ENCODE peak calls at places on chromosomes 2 and 18, in five cellular contexts. Q, J, X, E and K are unnamed samples.

GRCh38 chr18:46485675-46486200 is 171.3 kb downstream of the LOXHD1 start:
- DNase-seq in Q (no peak), J (no peak), X (no peak), E (no peak), K (no peak)

GRCh38 chr2:176177580-176178270 is 10.7 kb upstream of the HOXD1 start:
- DNase-seq in Q (no peak), J (no peak), X (no peak), E (no peak), K (no peak)

GRCh38 chr2:48508461-48509124 is 21.4 kb upstream of the STON1 start:
- DNase-seq in Q (peak; percentile 94), J (peak; percentile 96), X (no peak), E (peak; percentile 80), K (peak; percentile 86)

GRCh38 chr2:6590442-6590841 is 275.3 kb downstream of the CMPK2 start:
- DNase-seq in Q (no peak), J (no peak), X (no peak), E (no peak), K (no peak)

GRCh38 chr2:88626171-88627054 is 851 bp downstream of the EIF2AK3 start:
- DNase-seq in Q (no peak), J (no peak), X (no peak), E (no peak), K (no peak)

GRCh38 chr2:234632527-234633391 is 135.9 kb upstream of the ARL4C start:
- DNase-seq in Q (peak; percentile 100), J (peak; percentile 93), X (peak; percentile 32), E (peak; percentile 98), K (peak; percentile 62)

GRCh38 chr2:1721706-1722483 is 22.4 kb downstream of the PXDN start:
- DNase-seq in Q (peak; percentile 80), J (peak; percentile 89), X (peak; percentile 88), E (peak; percentile 93), K (peak; percentile 90)

GRCh38 chr18:13165636-13166423 is 52.7 kb upstream of the LDLRAD4 start:
- DNase-seq in Q (no peak), J (no peak), X (no peak), E (no peak), K (no peak)

GRCh38 chr18:48819781-48820482 is 130.8 kb downstream of the SMAD7 start:
- DNase-seq in Q (no peak), J (no peak), X (no peak), E (no peak), K (no peak)

GRCh38 chr18:45110577-45111506 is 430.2 kb downstream of the SETBP1 start:
- DNase-seq in Q (no peak), J (no peak), X (no peak), E (no peak), K (peak; percentile 8)

GRCh38 chr2:235468978-235469694 is 24.7 kb upstream of the AGAP1 start:
- DNase-seq in Q (peak; percentile 72), J (peak; percentile 49), X (peak; percentile 67), E (peak; percentile 88), K (peak; percentile 80)

GRCh38 chr2:241772063-241772499 is 4.5 kb upstream of the GAL3ST2 start:
- DNase-seq in Q (no peak), J (no peak), X (no peak), E (no peak), K (no peak)

GRCh38 chr2:132439703-132440398 is 23.2 kb downstream of the GPR39 start:
- DNase-seq in Q (no peak), J (no peak), X (no peak), E (peak; percentile 71), K (peak; percentile 32)

GRCh38 chr2:26696352-26696816 is 3.9 kb downstream of the KCNK3 start:
- DNase-seq in Q (no peak), J (peak; percentile 75), X (peak; percentile 98), E (peak; percentile 44), K (peak; percentile 46)

GRCh38 chr2:195304310-195304709 is 352.7 kb upstream of the SLC39A10 start:
- DNase-seq in Q (peak; percentile 17), J (peak; percentile 30), X (no peak), E (peak; percentile 64), K (peak; percentile 19)

GRCh38 chr2:62137431-62137830 is 58.5 kb upstream of the B3GNT2 start:
- DNase-seq in Q (peak; percentile 63), J (peak; percentile 66), X (no peak), E (peak; percentile 19), K (no peak)

GRCh38 chr2:203782262-203782976 is 76.0 kb downstream of the CD28 start:
- DNase-seq in Q (peak; percentile 67), J (peak; percentile 95), X (no peak), E (peak; percentile 98), K (peak; percentile 97)

GRCh38 chr2:79935771-79936657 is 368.5 kb downstream of the LRRTM1 start:
- DNase-seq in Q (peak; percentile 67), J (peak; percentile 74), X (no peak), E (peak; percentile 74), K (peak; percentile 74)

GRCh38 chr2:128423788-128424165 is 105.1 kb upstream of the HS6ST1 start:
- DNase-seq in Q (no peak), J (no peak), X (no peak), E (no peak), K (no peak)

GRCh38 chr18:56789004-56789888 is 138.1 kb downstream of the WDR7 start:
- DNase-seq in Q (peak; percentile 21), J (peak; percentile 38), X (no peak), E (peak; percentile 70), K (peak; percentile 69)

GRCh38 chr18:21315741-21316187 is 73.7 kb downstream of the GREB1L start:
- DNase-seq in Q (no peak), J (peak; percentile 87), X (no peak), E (no peak), K (no peak)

GRCh38 chr18:58241877-58242276 is 197.9 kb downstream of the NEDD4L start:
- DNase-seq in Q (peak; percentile 47), J (peak; percentile 70), X (no peak), E (peak; percentile 81), K (peak; percentile 74)

GRCh38 chr2:81481242-81481993 is 1176.9 kb upstream of the LRRTM1 start:
- DNase-seq in Q (peak; percentile 80), J (no peak), X (no peak), E (no peak), K (no peak)

GRCh38 chr18:68928762-68929675 is 131.1 kb downstream of the CCDC102B start:
- DNase-seq in Q (no peak), J (no peak), X (no peak), E (no peak), K (no peak)

GRCh38 chr2:216936954-216937357 is 77.1 kb upstream of the TNP1 start:
- DNase-seq in Q (peak; percentile 11), J (peak; percentile 60), X (no peak), E (no peak), K (no peak)

GRCh38 chr2:138503087-138503442 is 1.5 kb downstream of the SPOPL start:
- DNase-seq in Q (no peak), J (peak; percentile 35), X (no peak), E (peak; percentile 11), K (no peak)

GRCh38 chr2:43125090-43125998 is 101.1 kb downstream of the ZFP36L2 start:
- DNase-seq in Q (no peak), J (no peak), X (no peak), E (no peak), K (no peak)

GRCh38 chr18:75854174-75854573 is 426.7 kb upstream of the SMIM21 start:
- DNase-seq in Q (no peak), J (no peak), X (no peak), E (no peak), K (no peak)

GRCh38 chr2:74077636-74078035 is 70.1 kb downstream of the BOLA3 start:
- DNase-seq in Q (peak; percentile 11), J (no peak), X (no peak), E (peak; percentile 23), K (no peak)

GRCh38 chr2:216327447-216327846 is 44.8 kb downstream of the MARCHF4 start:
- DNase-seq in Q (no peak), J (peak; percentile 21), X (no peak), E (no peak), K (no peak)

GRCh38 chr2:125643585-125643984 is 1012.4 kb upstream of the GYPC start:
- DNase-seq in Q (no peak), J (no peak), X (no peak), E (no peak), K (no peak)

GRCh38 chr2:239402666-239403065 is 1.8 kb upstream of the HDAC4 start:
- DNase-seq in Q (no peak), J (no peak), X (no peak), E (no peak), K (no peak)

GRCh38 chr2:27685577-27685976 is 21.9 kb downstream of the SLC4A1AP start:
- DNase-seq in Q (no peak), J (no peak), X (no peak), E (no peak), K (no peak)

GRCh38 chr2:128607981-128608506 is 289.4 kb upstream of the HS6ST1 start:
- DNase-seq in Q (no peak), J (no peak), X (no peak), E (no peak), K (no peak)

GRCh38 chr2:10161206-10161931 is 38.8 kb downstream of the RRM2 start:
- DNase-seq in Q (no peak), J (no peak), X (no peak), E (peak; percentile 14), K (peak; percentile 40)

GRCh38 chr18:13793819-13794218 is 30.1 kb upstream of the MC5R start:
- DNase-seq in Q (no peak), J (no peak), X (no peak), E (no peak), K (no peak)

GRCh38 chr2:175576875-175577274 is 395.4 kb upstream of the ATP5MC3 start:
- DNase-seq in Q (no peak), J (no peak), X (no peak), E (no peak), K (no peak)

GRCh38 chr2:219562049-219563020 is 9.0 kb downstream of the OBSL1 start:
- DNase-seq in Q (no peak), J (no peak), X (no peak), E (no peak), K (no peak)